ENCODE peak calls at places on chromosome 2, in four cellular contexts. F, T, I and B are unnamed samples.

GRCh38 chr2:9556121-9556869 is 665 bp upstream of the ADAM17 start:
- DNase-seq in T (no peak), I (no peak), F (no peak), B (no peak)

GRCh38 chr2:18376936-18377335 is 183.5 kb downstream of the RDH14 start:
- DNase-seq in F (no peak), I (no peak), T (no peak), B (no peak)

GRCh38 chr2:60739156-60739555 is 16.9 kb upstream of the PAPOLG start:
- DNase-seq in I (no peak), F (no peak), T (no peak), B (no peak)

GRCh38 chr2:55786286-55786685 is 92.6 kb upstream of the PNPT1 start:
- DNase-seq in T (no peak), F (no peak), I (no peak), B (no peak)

GRCh38 chr2:108612514-108613183 is 78.4 kb downstream of the LIMS1 start:
- DNase-seq in I (no peak), F (peak), T (no peak), B (no peak)

GRCh38 chr2:223797073-223797472 is 40.3 kb downstream of the AP1S3 start:
- DNase-seq in T (no peak), I (no peak), F (no peak), B (no peak)

GRCh38 chr2:28321426-28321825 is 71.2 kb upstream of the FOSL2 start:
- DNase-seq in I (no peak), F (no peak), T (no peak), B (no peak)

GRCh38 chr2:8656160-8656641 is 25.7 kb upstream of the ID2 start:
- DNase-seq in T (no peak), I (no peak), F (no peak), B (no peak)

GRCh38 chr2:1593371-1594205 is 150.7 kb downstream of the PXDN start:
- DNase-seq in F (no peak), I (no peak), T (peak), B (peak)

GRCh38 chr2:26562811-26563645 is 78.1 kb downstream of the CIB4 start:
- DNase-seq in T (no peak), F (no peak), I (no peak), B (peak)

GRCh38 chr2:203280428-203281064 is 41.7 kb downstream of the CYP20A1 start:
- DNase-seq in F (no peak), T (no peak), I (no peak), B (no peak)

GRCh38 chr2:99680946-99681345 is 191.1 kb upstream of the REV1 start:
- DNase-seq in I (no peak), T (no peak), F (no peak), B (peak)

GRCh38 chr2:217588266-217588665 is 414.5 kb downstream of the TNS1 start:
- DNase-seq in I (no peak), T (no peak), F (no peak), B (no peak)

GRCh38 chr2:66334237-66335054 is 100.5 kb upstream of the MEIS1 start:
- DNase-seq in T (peak), I (no peak), F (no peak), B (no peak)